ENCODE peak calls at places on chromosomes 5 and 9, in six cellular contexts. S is stimulated activated effector memory CD8-positive, alpha-beta T cell treated with anti-CD3 and anti-CD28 coated beads, Interleukin-12 subunit alpha, Interleukin-12 subunit beta, amount 100 ng/mL, for 72 hours; T is uterus; L is heart left ventricle; E is OCI-M1; M is adipocyte. O is an unnamed sample.
A peak's percentile ranks its signal among the peaks of the same experiment; 100 is the strongest.

GRCh38 chr5:1461396-1461795 is 16.2 kb upstream of the SLC6A3 start:
- DNase-seq in S (no peak), T (no peak), L (no peak), E (no peak), M (no peak), O (no peak)

GRCh38 chr5:56319281-56320242 is 86.4 kb upstream of the ANKRD55 start:
- DNase-seq in S (no peak), T (peak; percentile 67), L (peak; percentile 26), E (no peak), M (peak; percentile 15), O (no peak)

GRCh38 chr5:115842089-115842881 is 550 bp downstream of the AP3S1 start:
- DNase-seq in S (no peak), T (no peak), L (no peak), E (peak; percentile 74), M (peak; percentile 86), O (peak; percentile 48)

GRCh38 chr5:14449052-14449661 is 132.4 kb upstream of the OTULINL start:
- DNase-seq in S (no peak), T (peak; percentile 55), L (no peak), E (no peak), M (peak; percentile 54), O (peak; percentile 9)

GRCh38 chr9:37938121-37938906 is 34.4 kb upstream of the SLC25A51 start:
- DNase-seq in S (no peak), T (no peak), L (peak; percentile 38), E (no peak), M (peak; percentile 75), O (peak; percentile 30)

GRCh38 chr5:151966046-151966445 is 41.4 kb upstream of the GLRA1 start:
- DNase-seq in S (no peak), T (no peak), L (no peak), E (no peak), M (no peak), O (no peak)

GRCh38 chr5:135993894-135994514 is 34.8 kb upstream of the TGFBI start:
- DNase-seq in S (no peak), T (no peak), L (no peak), E (no peak), M (peak; percentile 68), O (no peak)

GRCh38 chr5:88524941-88525340 is 256.3 kb upstream of the TMEM161B start:
- DNase-seq in S (no peak), T (no peak), L (no peak), E (peak; percentile 32), M (no peak), O (no peak)

GRCh38 chr5:74641778-74642542 is 1.4 kb upstream of the ENC1 start:
- DNase-seq in S (no peak), T (peak; percentile 22), L (peak; percentile 45), E (peak; percentile 79), M (peak; percentile 92), O (peak; percentile 11)

GRCh38 chr9:73446306-73446705 is 294.6 kb downstream of the ANXA1 start:
- DNase-seq in S (no peak), T (no peak), L (no peak), E (no peak), M (no peak), O (no peak)